ENCODE peak calls at places on chromosomes 13 and 19, in four cellular contexts. S is SK-N-SH, B is WTC11, Y is H1. T is an unnamed sample.

GRCh38 chr19:58150328-58150921 is at the start of gene ZNF329:
- DNase-seq in S (peak), B (peak), Y (peak), T (peak)

GRCh38 chr13:41289463-41289881 is 21.6 kb upstream of the NAA16 start:
- DNase-seq in S (no peak), B (no peak), Y (no peak), T (no peak)

GRCh38 chr19:53884256-53884655 is 2.3 kb downstream of the PRKCG start:
- DNase-seq in S (no peak), B (no peak), Y (no peak), T (no peak)

GRCh38 chr19:28885965-28886364 is 327.0 kb downstream of the UQCRFS1 start:
- DNase-seq in S (no peak), B (no peak), Y (no peak), T (no peak)

GRCh38 chr19:51324082-51324481 is 12.6 kb downstream of the IGLON5 start:
- DNase-seq in S (no peak), B (no peak), Y (no peak), T (no peak)

GRCh38 chr13:20351279-20352022 is 119.3 kb upstream of the GJB6 start:
- DNase-seq in S (no peak), B (no peak), Y (no peak), T (no peak)

GRCh38 chr13:77112961-77113360 is 86.0 kb upstream of the FBXL3 start:
- DNase-seq in S (no peak), B (no peak), Y (no peak), T (no peak)

GRCh38 chr13:27619093-27619705 is 1.1 kb downstream of the LNX2 start:
- DNase-seq in S (no peak), B (no peak), Y (no peak), T (no peak)

GRCh38 chr13:53336441-53337160 is 308.0 kb downstream of the OLFM4 start:
- DNase-seq in S (no peak), B (no peak), Y (no peak), T (no peak)

GRCh38 chr19:3146677-3147100 is 10.9 kb downstream of the GNA15 start:
- DNase-seq in S (peak), B (peak), Y (peak), T (peak)

GRCh38 chr13:42393573-42394360 is 121.8 kb downstream of the AKAP11 start:
- DNase-seq in S (no peak), B (no peak), Y (no peak), T (no peak)

GRCh38 chr13:42395066-42395821 is 123.3 kb downstream of the AKAP11 start:
- DNase-seq in S (no peak), B (no peak), Y (no peak), T (no peak)

GRCh38 chr13:42394361-42395065 is 122.6 kb downstream of the AKAP11 start:
- DNase-seq in S (no peak), B (no peak), Y (no peak), T (no peak)

GRCh38 chr13:42392180-42392579 is 120.2 kb downstream of the AKAP11 start:
- DNase-seq in S (no peak), B (no peak), Y (no peak), T (no peak)

GRCh38 chr13:42392706-42393572 is 121.0 kb downstream of the AKAP11 start:
- DNase-seq in S (no peak), B (no peak), Y (no peak), T (no peak)
- TF ChIP-seq TEAD4 in S (no peak), B (no peak), Y (no peak), T (no peak)

DNA sequence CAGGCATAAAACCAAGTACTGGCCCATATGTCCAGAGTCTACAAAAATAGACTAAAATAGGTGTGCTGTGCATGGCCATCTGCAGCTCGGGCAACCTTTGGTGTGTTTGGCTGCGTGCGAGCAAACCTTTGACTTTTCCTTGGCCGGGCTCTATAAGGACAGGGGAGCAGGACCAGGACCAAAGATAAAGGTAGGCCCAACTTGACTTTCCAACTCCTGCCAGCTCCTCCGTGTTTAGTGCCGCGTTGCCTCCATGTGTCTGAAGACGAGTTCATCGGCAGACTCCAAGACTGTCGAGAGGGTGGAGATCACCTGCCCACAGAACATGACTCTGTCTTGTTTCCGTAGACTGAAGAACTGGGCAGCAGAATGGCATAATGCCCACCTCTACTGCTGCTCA is 375.5 kb downstream of the IRS2 start:
- DNase-seq in S (no peak), B (no peak), Y (no peak), T (no peak)
- TF ChIP-seq TEAD4 in S (no peak), B (no peak), Y (no peak), T (no peak)

DNA sequence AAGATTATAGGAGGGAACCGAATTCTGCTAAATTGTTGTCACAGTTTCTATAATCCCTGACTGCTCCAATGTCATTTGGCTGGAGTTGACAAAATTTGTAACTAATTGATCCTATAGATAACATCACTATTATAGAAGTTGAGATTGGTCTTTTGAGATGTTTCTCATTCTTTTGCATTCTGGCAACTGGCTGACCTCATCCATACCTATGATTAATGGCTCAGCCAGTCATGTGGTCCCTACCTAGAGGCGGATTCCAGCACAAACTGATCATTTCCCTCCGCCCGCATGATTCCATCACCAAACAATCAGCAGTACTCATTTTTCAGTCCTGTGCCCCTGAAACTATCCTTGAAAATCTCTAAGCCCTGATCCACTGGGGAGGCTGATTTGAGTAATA is 4.2 kb downstream of the PSG2 start:
- DNase-seq in S (no peak), B (no peak), Y (no peak), T (no peak)
- TF ChIP-seq TEAD4 in S (peak), B (no peak), Y (no peak), T (no peak)

DNA sequence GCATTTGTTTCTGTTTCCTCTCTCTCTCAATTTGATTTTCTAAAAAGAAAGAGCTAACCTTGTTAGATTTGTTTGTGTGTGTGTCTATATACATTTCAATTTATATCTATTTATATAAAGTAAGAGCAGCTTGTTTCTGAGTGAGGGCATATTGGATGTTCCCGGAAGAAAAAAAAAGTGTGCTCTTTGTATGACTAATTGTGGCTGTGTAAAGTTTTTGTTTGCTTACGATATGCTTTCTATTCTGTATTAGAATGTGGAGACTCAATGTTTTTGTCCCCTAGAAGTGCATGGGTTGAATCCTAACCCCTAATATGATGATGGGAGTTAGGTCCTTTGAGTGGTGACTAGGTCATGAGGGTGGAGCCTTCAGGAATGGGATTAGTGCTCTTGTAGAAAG is 66.6 kb upstream of the C1QTNF9B start:
- DNase-seq in S (no peak), B (no peak), Y (no peak), T (no peak)
- TF ChIP-seq TEAD4 in S (no peak), B (no peak), Y (no peak), T (no peak)

GRCh38 chr19:49331616-49332055 is 3.6 kb upstream of the CD37 start:
- DNase-seq in S (peak), B (peak), Y (no peak), T (peak)

GRCh38 chr19:49328741-49329140 is 3.8 kb upstream of the SLC6A16 start:
- DNase-seq in S (no peak), B (no peak), Y (no peak), T (no peak)

GRCh38 chr19:49326165-49326704 is 1.2 kb upstream of the SLC6A16 start:
- DNase-seq in S (no peak), B (no peak), Y (no peak), T (no peak)

GRCh38 chr19:49324801-49325491 is at the start of gene SLC6A16:
- DNase-seq in S (no peak), B (no peak), Y (peak), T (no peak)

DNA sequence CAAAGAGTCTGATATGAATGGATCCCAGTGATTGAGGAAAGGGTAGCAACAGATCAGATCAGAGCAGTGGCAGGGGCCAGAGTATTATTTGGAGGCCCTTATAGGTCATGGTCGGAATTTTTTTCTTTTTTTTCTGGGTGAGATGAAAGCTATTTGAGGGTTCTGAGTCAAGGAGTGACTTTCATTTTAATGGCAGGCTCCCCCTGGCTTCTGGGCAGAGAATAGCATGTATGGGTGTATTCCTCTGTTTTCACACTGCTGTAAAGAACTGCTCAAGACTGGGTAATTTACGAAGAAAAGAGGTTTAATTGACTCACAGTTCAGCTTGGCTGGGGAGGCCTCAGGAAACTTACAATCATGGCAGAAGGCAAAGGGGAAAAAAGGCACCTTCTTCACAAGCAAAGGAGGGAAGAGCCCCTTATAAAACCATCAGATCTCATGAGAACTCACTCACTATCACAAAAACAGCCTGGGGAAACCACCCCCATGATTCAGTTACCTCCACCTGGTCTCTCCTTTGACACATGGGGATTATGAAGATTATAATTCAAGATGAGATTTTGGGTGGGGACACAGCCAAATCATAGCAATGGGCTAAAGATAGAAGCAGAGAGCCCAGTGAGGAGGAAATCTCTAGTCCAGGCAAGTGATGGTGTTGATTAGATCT is 3.0 kb upstream of the SLC6A16 start:
- DNase-seq in S (no peak), B (peak), Y (no peak), T (peak)
- TF ChIP-seq TEAD4 in S (no peak), B (no peak), Y (no peak), T (no peak)

GRCh38 chr13:48297131-48297786 is 6.3 kb upstream of the RB1 start:
- DNase-seq in S (no peak), B (no peak), Y (no peak), T (no peak)
- TF ChIP-seq TEAD4 in S (no peak), B (no peak), Y (no peak), T (no peak)

GRCh38 chr13:113566227-113566561 is 18.4 kb upstream of the TFDP1 start:
- DNase-seq in S (no peak), B (no peak), Y (no peak), T (no peak)

GRCh38 chr13:113562866-113563265 is 21.7 kb upstream of the TFDP1 start:
- DNase-seq in S (no peak), B (no peak), Y (no peak), T (no peak)

GRCh38 chr13:113567681-113568080 is 16.9 kb upstream of the TFDP1 start:
- DNase-seq in S (no peak), B (no peak), Y (peak), T (no peak)

GRCh38 chr13:113564331-113565023 is 20.1 kb upstream of the TFDP1 start:
- DNase-seq in S (no peak), B (no peak), Y (peak), T (no peak)

DNA sequence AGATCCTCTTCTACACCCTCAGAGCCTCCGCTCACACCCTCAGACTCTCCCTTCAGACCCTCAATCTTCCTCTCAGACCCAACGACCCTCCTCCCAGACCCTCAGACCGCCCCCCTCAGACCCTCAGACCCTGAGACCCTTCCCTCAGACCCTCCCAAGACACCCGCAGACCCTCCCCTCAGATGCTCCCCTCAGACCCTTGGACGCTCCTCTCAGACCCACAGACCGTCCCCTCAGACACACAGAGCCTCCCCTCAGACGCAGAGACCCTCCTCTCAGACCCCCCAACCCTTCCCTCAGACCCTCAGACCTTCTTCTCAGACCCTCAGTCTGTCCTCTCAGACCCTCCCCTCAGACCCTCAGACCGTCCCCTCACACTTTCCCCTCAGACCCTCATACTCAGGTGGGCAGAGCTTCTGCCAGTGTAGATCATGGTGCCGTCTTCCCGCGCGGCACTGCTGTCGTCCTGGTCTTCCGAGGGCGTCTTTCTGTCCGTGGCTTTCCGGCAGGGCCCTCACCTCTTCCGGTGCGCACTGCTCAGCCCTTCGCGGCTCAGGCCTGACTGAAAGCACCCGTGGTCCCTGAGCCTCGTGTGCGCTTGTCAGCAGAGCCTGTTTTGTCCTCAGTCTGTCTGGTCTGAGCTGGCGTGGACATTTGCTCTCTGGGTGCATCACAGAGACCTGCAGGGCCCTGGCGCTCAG is 18.9 kb upstream of the TFDP1 start:
- DNase-seq in S (no peak), B (no peak), Y (peak), T (no peak)
- TF ChIP-seq TEAD4 in S (no peak), B (no peak), Y (no peak), T (no peak)

GRCh38 chr19:35240322-35240721 is 8.5 kb upstream of the LSR start:
- DNase-seq in S (no peak), B (no peak), Y (no peak), T (no peak)

GRCh38 chr19:35231956-35232746 is 3.6 kb upstream of the FAM187B start:
- DNase-seq in S (no peak), B (no peak), Y (no peak), T (no peak)

GRCh38 chr19:35232912-35233311 is 4.4 kb upstream of the FAM187B start:
- DNase-seq in S (no peak), B (no peak), Y (no peak), T (no peak)

GRCh38 chr19:35241417-35241816 is 7.4 kb upstream of the LSR start:
- DNase-seq in S (no peak), B (no peak), Y (no peak), T (no peak)

GRCh38 chr19:35236638-35237400 is 8.3 kb upstream of the FAM187B start:
- DNase-seq in S (no peak), B (no peak), Y (no peak), T (no peak)
- TF ChIP-seq TEAD4 in S (no peak), B (no peak), Y (no peak), T (no peak)

T was measured in K562.